ENCODE peak calls at places on chromosomes 4 and X, in seven cellular contexts. Z is activated T-helper 1 cell treated with anti-CD3 and anti-CD28 coated beads, Interleukin-2, amount 50 U/mL, for 16 hours; R is T-helper 2 cell treated with Interferon-gamma antibody and Interleukin-4, amounts not matched to agents 5 μg/mL and 100 μg/mL, for 36 hours; D is globus pallidus; V is fibroblast of pulmonary artery; H is upper lobe of left lung; B is stimulated activated CD8-positive, alpha-beta memory T cell treated with anti-CD3 and anti-CD28 coated beads, Interleukin-15, amount 100 ng/mL, for 4 hours. M is an unnamed sample.

GRCh38 chr4:56684320-56684719 is 3.2 kb upstream of the HOPX start:
- DNase-seq in Z (no peak), R (no peak), D (no peak), V (peak), H (no peak), B (no peak), M (no peak)

GRCh38 chr4:6012200-6012599 is 6.0 kb downstream of the C4orf50 start:
- DNase-seq in Z (no peak), R (no peak), D (no peak), V (no peak), H (no peak), B (no peak), M (no peak)

GRCh38 chrX:22135994-22136684 is 104.0 kb downstream of the PHEX start:
- DNase-seq in Z (no peak), R (no peak), D (peak), V (peak), H (no peak), B (no peak), M (no peak)

GRCh38 chr4:84673475-84674230 is 90.7 kb downstream of the CDS1 start:
- DNase-seq in Z (no peak), R (no peak), D (no peak), V (peak), H (no peak), B (no peak), M (no peak)

GRCh38 chrX:68995780-68996551 is 167.1 kb downstream of the EFNB1 start:
- DNase-seq in Z (no peak), R (no peak), D (no peak), V (peak), H (peak), B (no peak), M (no peak)

GRCh38 chr4:33996075-33996718 is 2248.1 kb downstream of the ARAP2 start:
- DNase-seq in Z (no peak), R (no peak), D (no peak), V (no peak), H (no peak), B (no peak), M (no peak)

GRCh38 chr4:1910643-1911042 is 39.5 kb downstream of the NSD2 start:
- DNase-seq in Z (no peak), R (no peak), D (peak), V (peak), H (no peak), B (no peak), M (no peak)

GRCh38 chr4:175947117-175947722 is 118.4 kb upstream of the WDR17 start:
- DNase-seq in Z (no peak), R (no peak), D (peak), V (peak), H (no peak), B (no peak), M (no peak)

GRCh38 chr4:80101768-80102116 is 28.7 kb upstream of the ANTXR2 start:
- DNase-seq in Z (no peak), R (no peak), D (no peak), V (no peak), H (no peak), B (no peak), M (no peak)

GRCh38 chr4:162847945-162848549 is 318.6 kb downstream of the NAF1 start:
- DNase-seq in Z (no peak), R (no peak), D (no peak), V (no peak), H (no peak), B (no peak), M (no peak)

GRCh38 chrX:363621-364375 is 22.9 kb downstream of the PPP2R3B start:
- DNase-seq in Z (no peak), R (no peak), D (no peak), V (no peak), H (peak), B (no peak), M (no peak)

GRCh38 chrX:123140904-123141303 is 43.2 kb upstream of the GRIA3 start:
- DNase-seq in Z (no peak), R (no peak), D (no peak), V (no peak), H (no peak), B (no peak), M (no peak)

GRCh38 chrX:7145454-7145853 is 2.1 kb upstream of the STS start:
- DNase-seq in Z (no peak), R (no peak), D (no peak), V (no peak), H (no peak), B (no peak), M (no peak)

GRCh38 chr4:22850630-22851029 is 157.9 kb downstream of the GBA3 start:
- DNase-seq in Z (no peak), R (no peak), D (no peak), V (no peak), H (no peak), B (no peak), M (no peak)

GRCh38 chrX:107659768-107660167 is 31.5 kb downstream of the PRPS1 start:
- DNase-seq in Z (no peak), R (no peak), D (peak), V (peak), H (no peak), B (no peak), M (no peak)

GRCh38 chrX:16212024-16212423 is 44.7 kb downstream of the MAGEB17 start:
- DNase-seq in Z (no peak), R (no peak), D (no peak), V (peak), H (no peak), B (no peak), M (no peak)

GRCh38 chr4:123244233-123244632 is 152.4 kb upstream of the SPRY1 start:
- DNase-seq in Z (no peak), R (no peak), D (peak), V (peak), H (no peak), B (no peak), M (no peak)

GRCh38 chr4:9812530-9813340 is 31.3 kb downstream of the DRD5 start:
- DNase-seq in Z (no peak), R (peak), D (no peak), V (peak), H (no peak), B (no peak), M (no peak)

GRCh38 chr4:56907009-56907408 is 691 bp upstream of the REST start:
- DNase-seq in Z (no peak), R (no peak), D (no peak), V (no peak), H (no peak), B (no peak), M (no peak)

GRCh38 chr4:150367326-150367725 is 214.6 kb upstream of the MAB21L2 start:
- DNase-seq in Z (no peak), R (no peak), D (no peak), V (no peak), H (no peak), B (no peak), M (no peak)

GRCh38 chrX:119784747-119785446 is 6.5 kb downstream of the RPL39 start:
- DNase-seq in Z (no peak), R (peak), D (no peak), V (peak), H (no peak), B (no peak), M (no peak)

GRCh38 chr4:137124278-137124932 is 407.9 kb downstream of the PCDH18 start:
- DNase-seq in Z (no peak), R (no peak), D (peak), V (peak), H (no peak), B (no peak), M (no peak)

GRCh38 chr4:1449833-1450741 is 43.8 kb upstream of the NKX1-1 start:
- DNase-seq in Z (no peak), R (no peak), D (no peak), V (no peak), H (peak), B (no peak), M (no peak)

GRCh38 chr4:55543858-55544257 is 2.9 kb downstream of the CLOCK start:
- DNase-seq in Z (no peak), R (no peak), D (no peak), V (peak), H (no peak), B (no peak), M (no peak)

GRCh38 chr4:116110713-116111112 is 974.7 kb downstream of the TRAM1L1 start:
- DNase-seq in Z (no peak), R (no peak), D (no peak), V (no peak), H (no peak), B (no peak), M (no peak)

GRCh38 chr4:76380561-76380960 is 40.4 kb downstream of the CCDC158 start:
- DNase-seq in Z (no peak), R (no peak), D (no peak), V (no peak), H (no peak), B (no peak), M (no peak)

GRCh38 chrX:21986596-21986995 is 45.5 kb upstream of the PHEX start:
- DNase-seq in Z (no peak), R (no peak), D (no peak), V (no peak), H (no peak), B (no peak), M (no peak)

GRCh38 chrX:45771560-45772340 is 571.1 kb upstream of the DIPK2B start:
- DNase-seq in Z (peak), R (peak), D (no peak), V (peak), H (peak), B (no peak), M (peak)

GRCh38 chr4:43163101-43163792 is 270.7 kb downstream of the GRXCR1 start:
- DNase-seq in Z (no peak), R (no peak), D (no peak), V (no peak), H (no peak), B (no peak), M (no peak)

GRCh38 chrX:39907964-39908616 is 189.7 kb downstream of the BCOR start:
- DNase-seq in Z (no peak), R (no peak), D (peak), V (peak), H (peak), B (no peak), M (no peak)

GRCh38 chrX:3549442-3549875 is 164.0 kb downstream of the PRKX start:
- DNase-seq in Z (no peak), R (no peak), D (no peak), V (peak), H (no peak), B (no peak), M (no peak)

GRCh38 chr4:176478076-176478475 is 158.3 kb downstream of the SPCS3 start:
- DNase-seq in Z (no peak), R (no peak), D (no peak), V (peak), H (no peak), B (no peak), M (no peak)

GRCh38 chr4:38396845-38397547 is 267.0 kb upstream of the KLF3 start:
- DNase-seq in Z (no peak), R (no peak), D (no peak), V (no peak), H (no peak), B (no peak), M (no peak)

GRCh38 chr4:41061482-41062185 is 152.7 kb downstream of the APBB2 start:
- DNase-seq in Z (no peak), R (no peak), D (no peak), V (peak), H (no peak), B (no peak), M (no peak)

GRCh38 chr4:40648141-40648540 is 18.5 kb upstream of the RBM47 start:
- DNase-seq in Z (no peak), R (no peak), D (no peak), V (no peak), H (no peak), B (no peak), M (no peak)

GRCh38 chrX:12162420-12162819 is 24.1 kb downstream of the FRMPD4 start:
- DNase-seq in Z (no peak), R (no peak), D (no peak), V (no peak), H (no peak), B (no peak), M (no peak)

GRCh38 chrX:24561121-24561520 is 86.0 kb downstream of the PCYT1B start:
- DNase-seq in Z (no peak), R (no peak), D (no peak), V (peak), H (no peak), B (no peak), M (no peak)